ENCODE peak calls at places on chromosomes 6 and 20, in nine cellular contexts. W, T, A, L, Y, S, B, Q and Z are unnamed samples. For H3K36me3, the result is how much of the 10 kb centered on the place peaks cover.

GRCh38 chr6:79640146-79641111 is 9.3 kb downstream of the SH3BGRL2 start:
- DNase-seq in W (peak), T (no peak), A (no peak), L (no peak), Y (no peak), S (no peak), B (no peak), Q (peak), Z (no peak)

GRCh38 chr20:46951840-46952497 is 57.3 kb downstream of the EYA2 start:
- DNase-seq in W (no peak), T (no peak), A (no peak), L (no peak), Y (no peak), S (no peak), B (no peak), Q (no peak), Z (no peak)

GRCh38 chr6:111200823-111201134 is 113.5 kb downstream of the SLC16A10 start:
- DNase-seq in W (no peak), T (no peak), A (no peak), L (no peak), Y (no peak), S (no peak), B (no peak), Q (no peak), Z (no peak)

GRCh38 chr20:58084566-58084965 is 143.9 kb downstream of the ANKRD60 start:
- DNase-seq in W (no peak), T (no peak), A (no peak), L (no peak), Y (no peak), S (no peak), B (no peak), Q (no peak), Z (no peak)

GRCh38 chr20:19757487-19757972 is 528 bp upstream of the RIN2 start:
- DNase-seq in W (peak), T (no peak), A (peak), L (no peak), Y (peak), S (no peak), B (peak), Q (peak), Z (peak)

GRCh38 chr6:3876131-3876530 is 27.0 kb downstream of the FAM50B start:
- DNase-seq in W (no peak), T (no peak), A (no peak), L (no peak), Y (no peak), S (no peak), B (no peak), Q (peak), Z (no peak)

GRCh38 chr6:149940673-149940984 is 1.2 kb upstream of the ULBP2 start:
- DNase-seq in W (no peak), T (no peak), A (no peak), L (no peak), Y (no peak), S (no peak), B (peak), Q (no peak), Z (no peak)

GRCh38 chr6:39688494-39688893 is 36.7 kb downstream of the KIF6 start:
- DNase-seq in W (no peak), T (no peak), A (no peak), L (no peak), Y (no peak), S (peak), B (no peak), Q (no peak), Z (no peak)

GRCh38 chr20:53736122-53736756 is 142.6 kb upstream of the ZNF217 start:
- DNase-seq in W (no peak), T (no peak), A (no peak), L (no peak), Y (no peak), S (no peak), B (no peak), Q (no peak), Z (peak)

GRCh38 chr20:56624786-56625681 is 4.1 kb upstream of the TFAP2C start:
- DNase-seq in W (no peak), T (no peak), A (no peak), L (no peak), Y (no peak), S (no peak), B (no peak), Q (no peak), Z (no peak)

GRCh38 chr20:1122388-1123315 is 4.2 kb downstream of the PSMF1 start:
- DNase-seq in W (peak), T (no peak), A (peak), L (peak), Y (no peak), S (peak), B (peak), Q (peak), Z (no peak)

GRCh38 chr6:11700118-11700718 is 78.4 kb downstream of the ADTRP start:
- DNase-seq in W (no peak), T (no peak), A (no peak), L (no peak), Y (no peak), S (peak), B (no peak), Q (no peak), Z (no peak)

GRCh38 chr6:38378801-38379200 is 260.9 kb downstream of the BTBD9 start:
- DNase-seq in W (no peak), T (no peak), A (no peak), L (no peak), Y (no peak), S (no peak), B (no peak), Q (no peak), Z (no peak)

GRCh38 chr20:50191065-50191565 is 485 bp downstream of the CEBPB start:
- DNase-seq in W (peak), T (peak), A (peak), L (no peak), Y (no peak), S (peak), B (no peak), Q (peak), Z (peak)

GRCh38 chr6:152053332-152053731 is 245.8 kb downstream of the ESR1 start:
- DNase-seq in W (no peak), T (no peak), A (no peak), L (no peak), Y (no peak), S (no peak), B (no peak), Q (no peak), Z (no peak)

GRCh38 chr20:25270829-25271251 is 23.0 kb downstream of the PYGB start:
- DNase-seq in W (no peak), T (no peak), A (peak), L (no peak), Y (no peak), S (no peak), B (peak), Q (peak), Z (peak)

GRCh38 chr6:52566853-52567279 is 10.0 kb downstream of the TRAM2 start:
- DNase-seq in W (no peak), T (no peak), A (no peak), L (no peak), Y (no peak), S (no peak), B (no peak), Q (no peak), Z (no peak)

GRCh38 chr6:165920896-165921671 is 246.6 kb downstream of the TBXT start:
- DNase-seq in W (no peak), T (no peak), A (no peak), L (no peak), Y (no peak), S (no peak), B (no peak), Q (no peak), Z (no peak)

GRCh38 chr6:83008631-83009030 is 57.0 kb downstream of the UBE3D start:
- DNase-seq in W (no peak), T (no peak), A (no peak), L (no peak), Y (no peak), S (no peak), B (no peak), Q (no peak), Z (no peak)

GRCh38 chr6:31558631-31559500 is 11.5 kb downstream of the NFKBIL1 start:
- DNase-seq in W (no peak), T (no peak), A (peak), L (no peak), Y (no peak), S (no peak), B (no peak), Q (peak), Z (no peak)

GRCh38 chr20:56004611-56005388 is 519 bp downstream of the CBLN4 start:
- DNase-seq in W (no peak), T (no peak), A (no peak), L (no peak), Y (no peak), S (no peak), B (peak), Q (no peak), Z (no peak)

GRCh38 chr20:19026121-19026878 is 186.1 kb upstream of the SLC24A3 start:
- DNase-seq in W (peak), T (no peak), A (no peak), L (no peak), Y (peak), S (no peak), B (no peak), Q (peak), Z (no peak)

GRCh38 chr20:61560361-61560853 is 308.3 kb downstream of the CDH4 start:
- DNase-seq in W (no peak), T (no peak), A (peak), L (no peak), Y (no peak), S (peak), B (no peak), Q (no peak), Z (peak)

GRCh38 chr20:7180261-7181045 is 413.0 kb downstream of the BMP2 start:
- DNase-seq in W (no peak), T (no peak), A (no peak), L (no peak), Y (no peak), S (no peak), B (no peak), Q (no peak), Z (no peak)

GRCh38 chr6:85580878-85581267 is 12.8 kb downstream of the SNX14 start:
- DNase-seq in W (no peak), T (no peak), A (no peak), L (no peak), Y (no peak), S (no peak), B (no peak), Q (peak), Z (no peak)

GRCh38 chr20:54219751-54220426 is 12.0 kb downstream of the PFDN4 start:
- DNase-seq in W (no peak), T (no peak), A (no peak), L (no peak), Y (no peak), S (peak), B (no peak), Q (no peak), Z (no peak)

GRCh38 chr6:135938588-135939215 is 87.2 kb downstream of the PDE7B start:
- DNase-seq in W (peak), T (no peak), A (no peak), L (no peak), Y (peak), S (peak), B (no peak), Q (peak), Z (no peak)

GRCh38 chr6:97275809-97276208 is 7.2 kb downstream of the MMS22L start:
- DNase-seq in W (no peak), T (no peak), A (no peak), L (no peak), Y (no peak), S (no peak), B (no peak), Q (no peak), Z (no peak)

GRCh38 chr6:167565884-167566491 is 241.1 kb downstream of the TTLL2 start:
- DNase-seq in W (peak), T (no peak), A (no peak), L (no peak), Y (no peak), S (no peak), B (no peak), Q (peak), Z (peak)

GRCh38 chr6:167475947-167476346 is 151.1 kb downstream of the TTLL2 start:
- DNase-seq in W (no peak), T (no peak), A (no peak), L (no peak), Y (no peak), S (no peak), B (no peak), Q (no peak), Z (no peak)

GRCh38 chr6:53426544-53427270 is 78.0 kb upstream of the ELOVL5 start:
- DNase-seq in W (no peak), T (no peak), A (no peak), L (no peak), Y (no peak), S (no peak), B (no peak), Q (no peak), Z (no peak)

GRCh38 chr20:57866250-57867106 is 156.7 kb upstream of the PMEPA1 start:
- DNase-seq in W (no peak), T (no peak), A (no peak), L (no peak), Y (no peak), S (no peak), B (no peak), Q (no peak), Z (no peak)

GRCh38 chr6:63440057-63440456 is 120.3 kb upstream of the LGSN start:
- DNase-seq in W (no peak), T (no peak), A (no peak), L (no peak), Y (no peak), S (no peak), B (no peak), Q (no peak), Z (no peak)

GRCh38 chr6:22380236-22380635 is 83.4 kb upstream of the PRL start:
- DNase-seq in W (no peak), T (no peak), A (no peak), L (no peak), Y (no peak), S (no peak), B (no peak), Q (no peak), Z (no peak)

GRCh38 chr6:84653027-84653551 is 111.3 kb downstream of the TBX18 start:
- DNase-seq in W (no peak), T (no peak), A (no peak), L (no peak), Y (no peak), S (no peak), B (no peak), Q (no peak), Z (no peak)

GRCh38 chr6:166939276-166939816 is 17.0 kb downstream of the RNASET2 start:
- DNase-seq in W (no peak), T (no peak), A (no peak), L (no peak), Y (no peak), S (no peak), B (no peak), Q (no peak), Z (no peak)

GRCh38 chr6:111941686-111942330 is 68.6 kb upstream of the FYN start:
- DNase-seq in W (no peak), T (no peak), A (no peak), L (no peak), Y (no peak), S (no peak), B (no peak), Q (no peak), Z (no peak)

GRCh38 chr6:99347804-99348203 is 1.7 kb downstream of the FAXC start:
- DNase-seq in W (no peak), T (no peak), A (no peak), L (no peak), Y (no peak), S (no peak), B (no peak), Q (no peak), Z (no peak)

GRCh38 chr6:99348220-99348822 is 1.2 kb downstream of the FAXC start:
- DNase-seq in W (no peak), T (no peak), A (no peak), L (no peak), Y (no peak), S (no peak), B (no peak), Q (no peak), Z (no peak)

GRCh38 chr6:99349620-99350141 is at the start of gene FAXC:
- DNase-seq in W (peak), T (no peak), A (peak), L (no peak), Y (peak), S (peak), B (peak), Q (no peak), Z (peak)

GRCh38 chr6:99350573-99350972 is 1.1 kb upstream of the FAXC start:
- DNase-seq in W (no peak), T (no peak), A (no peak), L (no peak), Y (no peak), S (no peak), B (no peak), Q (no peak), Z (peak)

GRCh38 chr6:99348823-99349619 is 453 bp downstream of the FAXC start:
- DNase-seq in W (no peak), T (no peak), A (no peak), L (no peak), Y (peak), S (peak), B (peak), Q (no peak), Z (peak)
- H3K4me3 ChIP-seq in W (peak), T (no peak), A (peak), L (peak), Y (peak), S (peak), B (peak), Q (peak), Z (peak)

DNA sequence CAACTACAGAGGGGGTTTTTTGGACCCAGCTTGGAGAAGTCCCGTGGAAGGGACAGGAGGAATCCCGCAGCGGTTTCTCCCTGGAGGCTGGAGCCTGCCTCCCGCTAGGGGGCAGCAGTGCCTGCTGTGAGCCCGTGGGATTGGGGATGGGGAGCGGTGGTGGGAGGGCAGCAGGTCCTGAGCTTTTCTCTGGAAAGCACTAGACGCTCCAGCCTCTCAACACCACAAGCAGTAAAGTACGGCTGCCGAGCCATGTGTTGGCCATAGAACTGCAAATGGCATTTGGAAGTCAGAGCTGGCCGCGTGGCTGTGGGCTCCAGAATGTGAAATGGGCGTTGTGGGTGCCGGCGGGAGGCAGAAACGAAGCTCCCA is 47.8 kb downstream of the GMPR start:
- DNase-seq in W (peak), T (no peak), A (no peak), L (peak), Y (no peak), S (peak), B (no peak), Q (no peak), Z (peak)
- TF ChIP-seq CTCF in W (peak), T (no peak), A (peak), L (peak), Y (peak), S (peak), B (peak), Q (peak), Z (peak)

GRCh38 chr6:6270948-6271347 is 49.5 kb downstream of the F13A1 start:
- DNase-seq in W (no peak), T (no peak), A (no peak), L (no peak), Y (no peak), S (no peak), B (no peak), Q (no peak), Z (no peak)
- H3K36me3 ChIP-seq in W (under half), T (under half), A (under half), L (under half), Y (under half), S (under half), B (under half), Q (under half), Z (under half)

GRCh38 chr20:2468581-2469407 is 1.8 kb downstream of the SNRPB start:
- DNase-seq in W (no peak), T (no peak), A (no peak), L (no peak), Y (no peak), S (no peak), B (no peak), Q (no peak), Z (no peak)
- H3K4me3 ChIP-seq in W (peak), T (no peak), A (peak), L (peak), Y (no peak), S (peak), B (peak), Q (peak), Z (no peak)

GRCh38 chr6:55528624-55529023 is 50.4 kb downstream of the HMGCLL1 start:
- DNase-seq in W (no peak), T (no peak), A (no peak), L (peak), Y (no peak), S (peak), B (no peak), Q (no peak), Z (no peak)
- TF ChIP-seq CTCF in W (no peak), T (no peak), A (no peak), L (peak), Y (no peak), S (peak), B (no peak), Q (peak), Z (peak)

GRCh38 chr6:142420822-142421221 is 119.0 kb downstream of the ADGRG6 start:
- DNase-seq in W (no peak), T (no peak), A (no peak), L (no peak), Y (no peak), S (no peak), B (no peak), Q (no peak), Z (no peak)

GRCh38 chr6:142419071-142419470 is 117.3 kb downstream of the ADGRG6 start:
- DNase-seq in W (no peak), T (no peak), A (no peak), L (no peak), Y (no peak), S (no peak), B (no peak), Q (no peak), Z (no peak)

GRCh38 chr6:142414462-142414861 is 112.7 kb downstream of the ADGRG6 start:
- DNase-seq in W (no peak), T (no peak), A (no peak), L (no peak), Y (no peak), S (no peak), B (no peak), Q (no peak), Z (no peak)

GRCh38 chr6:142416179-142416578 is 114.4 kb downstream of the ADGRG6 start:
- DNase-seq in W (no peak), T (no peak), A (no peak), L (no peak), Y (no peak), S (peak), B (no peak), Q (no peak), Z (no peak)

DNA sequence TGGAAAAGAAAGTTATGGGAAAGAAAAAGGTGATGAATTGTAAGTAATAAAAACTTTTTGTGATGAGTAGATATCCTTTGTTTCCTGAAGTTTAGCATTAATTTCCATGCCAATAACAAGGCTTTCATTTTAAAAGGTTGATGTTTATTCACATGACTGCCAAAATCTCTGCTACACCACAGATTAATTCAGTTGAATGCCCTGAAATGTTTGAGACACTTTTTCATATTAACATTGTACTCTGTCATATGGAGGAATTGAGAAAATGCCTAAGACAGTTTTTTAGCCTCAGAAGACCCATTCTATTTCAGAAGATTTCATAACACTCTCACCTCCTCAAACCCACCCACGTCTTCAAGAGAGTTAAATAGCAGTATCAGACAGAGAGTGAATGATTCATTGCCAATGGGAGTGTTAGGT is 115.5 kb downstream of the ADGRG6 start:
- DNase-seq in W (no peak), T (no peak), A (no peak), L (no peak), Y (no peak), S (no peak), B (no peak), Q (no peak), Z (no peak)
- H3K36me3 ChIP-seq in W (under half), T (under half), A (under half), L (half or more), Y (under half), S (under half), B (under half), Q (under half), Z (under half)

DNA sequence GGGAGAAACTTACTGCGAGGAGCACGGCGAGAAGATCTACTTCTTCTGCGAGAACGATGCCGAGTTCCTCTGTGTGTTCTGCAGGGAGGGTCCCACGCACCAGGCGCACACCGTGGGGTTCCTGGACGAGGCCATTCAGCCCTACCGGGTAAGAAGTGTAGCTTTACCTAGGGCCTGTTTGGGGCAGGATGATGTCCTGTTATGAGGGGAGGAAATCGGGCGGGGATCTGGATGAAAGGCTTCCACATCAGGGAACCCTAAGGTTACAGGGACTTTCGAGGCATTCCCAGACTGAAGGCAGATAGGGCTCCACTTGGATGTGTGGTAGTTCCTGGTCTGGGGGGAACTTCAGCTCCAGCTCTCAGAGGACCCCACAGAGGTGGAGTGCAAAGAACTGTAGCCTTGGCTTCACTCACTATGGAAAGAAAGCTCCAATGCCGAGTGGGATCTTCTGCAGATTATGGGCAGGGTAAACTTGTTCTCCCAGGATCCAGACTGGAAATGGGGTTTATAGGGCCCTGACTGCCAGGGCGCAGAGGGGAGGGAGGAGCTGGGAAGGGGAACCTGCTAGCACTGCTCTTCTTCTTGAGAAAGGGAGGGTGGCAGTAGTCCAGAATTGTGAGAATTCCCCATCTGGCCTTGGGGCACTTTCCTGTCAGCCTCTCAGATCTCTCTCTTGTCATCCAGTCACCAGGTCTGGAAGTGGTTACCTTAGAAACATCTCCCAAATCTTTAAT is 740 bp downstream of the TRIM15 start:
- DNase-seq in W (no peak), T (no peak), A (no peak), L (no peak), Y (no peak), S (no peak), B (no peak), Q (no peak), Z (no peak)
- H3K4me3 ChIP-seq in W (no peak), T (no peak), A (peak), L (peak), Y (no peak), S (no peak), B (no peak), Q (no peak), Z (no peak)

GRCh38 chr6:33744001-33744848 is 2.5 kb downstream of the IP6K3 start:
- DNase-seq in W (peak), T (peak), A (peak), L (peak), Y (peak), S (peak), B (no peak), Q (peak), Z (peak)
- TF ChIP-seq CTCF in W (peak), T (peak), A (peak), L (peak), Y (peak), S (peak), B (peak), Q (peak), Z (peak)